ENCODE peak calls at places on chromosomes 11 and 22, in four cellular contexts. One of them, this sample, is unnamed.

GRCh38 chr11:113675003-113675471 is 31.1 kb downstream of the TMPRSS5 start:
- DNase-seq in NCI-H510A treated with DMSO at 0.1 percent for 48 hours: no peak
- DNase-seq in GM04503: peak
- DNase-seq in iPS DF 6.9: no peak
- DNase-seq in this sample: no peak

GRCh38 chr11:127994736-127995135 is 592.6 kb downstream of the ETS1 start:
- DNase-seq in NCI-H510A treated with DMSO at 0.1 percent for 48 hours: no peak
- DNase-seq in GM04503: peak
- DNase-seq in iPS DF 6.9: no peak
- DNase-seq in this sample: no peak

GRCh38 chr11:67267188-67268035 is 1.1 kb downstream of the GRK2 start:
- DNase-seq in NCI-H510A treated with DMSO at 0.1 percent for 48 hours: peak
- DNase-seq in GM04503: no peak
- DNase-seq in iPS DF 6.9: no peak
- DNase-seq in this sample: peak

GRCh38 chr11:26762089-26762488 is 40.2 kb upstream of the SLC5A12 start:
- DNase-seq in NCI-H510A treated with DMSO at 0.1 percent for 48 hours: no peak
- DNase-seq in GM04503: no peak
- DNase-seq in iPS DF 6.9: no peak
- DNase-seq in this sample: no peak

GRCh38 chr11:64000740-64001514 is 14.7 kb downstream of the OTUB1 start:
- DNase-seq in NCI-H510A treated with DMSO at 0.1 percent for 48 hours: no peak
- DNase-seq in GM04503: no peak
- DNase-seq in iPS DF 6.9: no peak
- DNase-seq in this sample: no peak

GRCh38 chr11:7462706-7463105 is 22.6 kb upstream of the OLFML1 start:
- DNase-seq in NCI-H510A treated with DMSO at 0.1 percent for 48 hours: no peak
- DNase-seq in GM04503: no peak
- DNase-seq in iPS DF 6.9: no peak
- DNase-seq in this sample: no peak

GRCh38 chr11:102241026-102241425 is 76.3 kb upstream of the BIRC3 start:
- DNase-seq in NCI-H510A treated with DMSO at 0.1 percent for 48 hours: peak
- DNase-seq in GM04503: no peak
- DNase-seq in iPS DF 6.9: no peak
- DNase-seq in this sample: no peak

GRCh38 chr11:71180694-71181466 is 71.5 kb downstream of the SHANK2 start:
- DNase-seq in NCI-H510A treated with DMSO at 0.1 percent for 48 hours: no peak
- DNase-seq in GM04503: no peak
- DNase-seq in iPS DF 6.9: no peak
- DNase-seq in this sample: no peak

GRCh38 chr22:27842994-27843431 is 41.5 kb upstream of the MN1 start:
- DNase-seq in NCI-H510A treated with DMSO at 0.1 percent for 48 hours: no peak
- DNase-seq in GM04503: peak
- DNase-seq in iPS DF 6.9: no peak
- DNase-seq in this sample: no peak

GRCh38 chr11:20041499-20041898 is 118.8 kb downstream of the DBX1 start:
- DNase-seq in NCI-H510A treated with DMSO at 0.1 percent for 48 hours: no peak
- DNase-seq in GM04503: no peak
- DNase-seq in iPS DF 6.9: no peak
- DNase-seq in this sample: no peak

GRCh38 chr11:3340025-3340424 is 38.9 kb downstream of the ZNF195 start:
- DNase-seq in NCI-H510A treated with DMSO at 0.1 percent for 48 hours: no peak
- DNase-seq in GM04503: peak
- DNase-seq in iPS DF 6.9: no peak
- DNase-seq in this sample: no peak

GRCh38 chr11:95229199-95230053 is 1.6 kb downstream of the SESN3 start:
- DNase-seq in NCI-H510A treated with DMSO at 0.1 percent for 48 hours: peak
- DNase-seq in GM04503: no peak
- DNase-seq in iPS DF 6.9: no peak
- DNase-seq in this sample: peak

GRCh38 chr11:72759468-72759867 is 7.3 kb upstream of the ARAP1 start:
- DNase-seq in NCI-H510A treated with DMSO at 0.1 percent for 48 hours: peak
- DNase-seq in GM04503: no peak
- DNase-seq in iPS DF 6.9: no peak
- DNase-seq in this sample: peak

GRCh38 chr11:112318193-112318592 is 57.5 kb upstream of the PLET1 start:
- DNase-seq in NCI-H510A treated with DMSO at 0.1 percent for 48 hours: no peak
- DNase-seq in GM04503: peak
- DNase-seq in iPS DF 6.9: no peak
- DNase-seq in this sample: no peak

GRCh38 chr11:76243157-76243556 is 36.9 kb upstream of the WNT11 start:
- DNase-seq in NCI-H510A treated with DMSO at 0.1 percent for 48 hours: no peak
- DNase-seq in GM04503: no peak
- DNase-seq in iPS DF 6.9: no peak
- DNase-seq in this sample: peak

GRCh38 chr11:118897721-118898310 is 14.1 kb downstream of the CXCR5 start:
- DNase-seq in NCI-H510A treated with DMSO at 0.1 percent for 48 hours: peak
- DNase-seq in GM04503: no peak
- DNase-seq in iPS DF 6.9: no peak
- DNase-seq in this sample: no peak